ENCODE peak calls at places on chromosomes 3 and 15, in seven cellular contexts. N, O, M, Q, C, G and T are unnamed samples.

GRCh38 chr3:172595648-172596393 is 72.6 kb upstream of the TNFSF10 start:
- DNase-seq in N (peak), O (no peak), M (no peak), Q (peak), C (peak), G (peak), T (no peak)

GRCh38 chr3:175105066-175105465 is 245.9 kb downstream of the NAALADL2 start:
- DNase-seq in N (no peak), O (no peak), M (no peak), Q (peak), C (no peak), G (no peak), T (no peak)

GRCh38 chr3:168073842-168074311 is 21.8 kb downstream of the GOLIM4 start:
- DNase-seq in N (no peak), O (no peak), M (no peak), Q (no peak), C (no peak), G (no peak), T (no peak)

GRCh38 chr3:184443364-184443763 is 63.5 kb downstream of the CHRD start:
- DNase-seq in N (no peak), O (no peak), M (no peak), Q (no peak), C (no peak), G (no peak), T (peak)

GRCh38 chr3:174541708-174542107 is 317.4 kb upstream of the NAALADL2 start:
- DNase-seq in N (no peak), O (no peak), M (no peak), Q (peak), C (no peak), G (no peak), T (no peak)

GRCh38 chr15:99096894-99097426 is 7.9 kb upstream of the SYNM start:
- DNase-seq in N (no peak), O (no peak), M (no peak), Q (peak), C (no peak), G (no peak), T (no peak)

GRCh38 chr15:77841376-77841775 is 208.7 kb upstream of the LINGO1 start:
- DNase-seq in N (no peak), O (no peak), M (no peak), Q (no peak), C (no peak), G (no peak), T (no peak)

GRCh38 chr3:52920872-52921271 is 23.5 kb upstream of the STIMATE start:
- DNase-seq in N (no peak), O (no peak), M (no peak), Q (no peak), C (no peak), G (no peak), T (no peak)

GRCh38 chr3:9791790-9792404 is 376 bp downstream of the TADA3 start:
- DNase-seq in N (no peak), O (no peak), M (no peak), Q (no peak), C (no peak), G (no peak), T (no peak)

GRCh38 chr3:114745322-114746240 is 401.5 kb downstream of the ZBTB20 start:
- DNase-seq in N (no peak), O (no peak), M (no peak), Q (peak), C (no peak), G (no peak), T (no peak)

GRCh38 chr3:129657261-129658046 is 51.0 kb upstream of the PLXND1 start:
- DNase-seq in N (no peak), O (no peak), M (no peak), Q (peak), C (no peak), G (no peak), T (no peak)

GRCh38 chr3:98556164-98557130 is 24.7 kb downstream of the GPR15 start:
- DNase-seq in N (no peak), O (no peak), M (no peak), Q (no peak), C (peak), G (no peak), T (no peak)

GRCh38 chr15:70477750-70478250 is 285.6 kb downstream of the UACA start:
- DNase-seq in N (no peak), O (no peak), M (no peak), Q (no peak), C (no peak), G (no peak), T (no peak)

GRCh38 chr3:105425153-105425502 is 58.4 kb downstream of the ALCAM start:
- DNase-seq in N (no peak), O (no peak), M (no peak), Q (no peak), C (no peak), G (no peak), T (no peak)

GRCh38 chr15:89910891-89911626 is 1.7 kb downstream of the ARPIN start:
- DNase-seq in N (no peak), O (no peak), M (no peak), Q (no peak), C (no peak), G (no peak), T (no peak)

GRCh38 chr15:82666606-82667005 is 19.4 kb upstream of the CPEB1 start:
- DNase-seq in N (no peak), O (no peak), M (no peak), Q (no peak), C (no peak), G (no peak), T (no peak)

GRCh38 chr3:74591946-74592345 is 22.5 kb downstream of the CNTN3 start:
- DNase-seq in N (no peak), O (no peak), M (no peak), Q (no peak), C (no peak), G (no peak), T (no peak)

GRCh38 chr3:29282431-29283296 is 1.8 kb downstream of the RBMS3 start:
- DNase-seq in N (no peak), O (no peak), M (no peak), Q (peak), C (no peak), G (no peak), T (no peak)

DNA sequence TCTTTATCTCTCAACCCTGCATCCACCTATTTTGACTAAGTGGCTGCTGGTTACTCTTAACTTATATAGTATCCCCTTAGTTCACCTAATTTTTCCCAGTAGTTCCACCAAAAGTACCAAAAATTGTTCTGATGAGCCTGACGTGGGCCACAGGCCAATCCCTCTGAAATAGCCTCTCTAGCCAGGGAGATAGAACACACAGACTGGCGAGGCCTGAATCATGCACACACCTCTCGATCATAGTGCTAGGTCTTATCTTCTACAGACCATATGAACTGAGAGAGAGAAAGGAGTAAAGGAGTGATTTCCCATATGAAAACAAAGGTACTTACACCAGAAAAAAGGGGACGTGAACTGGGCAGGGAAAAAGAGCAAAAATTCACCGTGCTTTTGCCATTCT is 72.5 kb upstream of the ADAMTS9 start:
- DNase-seq in N (no peak), O (no peak), M (no peak), Q (no peak), C (no peak), G (no peak), T (no peak)
- H3K27ac ChIP-seq in N (no peak), O (peak), M (no peak), Q (peak), C (no peak), G (no peak), T (no peak)

DNA sequence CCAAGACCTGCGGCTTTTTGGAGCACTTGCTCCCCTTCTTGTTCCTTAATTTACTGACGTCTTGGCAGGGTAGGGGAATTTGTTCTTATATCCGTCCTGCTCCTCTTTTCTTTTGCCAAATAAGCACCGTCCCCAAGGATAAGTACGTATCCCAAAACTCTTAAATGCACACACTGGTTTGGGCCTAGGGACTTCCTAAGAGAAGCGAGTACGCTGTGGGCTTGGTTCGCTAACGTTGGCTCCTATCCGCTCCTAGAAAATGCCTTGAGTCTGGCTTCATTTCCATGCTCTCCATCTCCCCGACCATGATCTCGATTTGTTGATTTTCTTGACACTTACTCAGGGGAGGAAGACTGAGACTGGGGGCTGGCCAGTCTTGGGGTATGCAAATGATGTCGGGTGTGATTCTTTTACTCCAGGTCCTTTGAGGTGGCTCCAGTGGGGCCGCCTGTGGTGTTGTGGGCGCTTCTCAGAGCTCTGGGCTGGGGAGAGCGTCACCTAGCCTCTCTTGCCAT is 1.3 kb downstream of the MYRIP start:
- DNase-seq in N (no peak), O (no peak), M (no peak), Q (no peak), C (no peak), G (no peak), T (no peak)
- H3K4me3 ChIP-seq in N (no peak), O (peak), M (peak), Q (no peak), C (no peak), G (no peak), T (peak)

DNA sequence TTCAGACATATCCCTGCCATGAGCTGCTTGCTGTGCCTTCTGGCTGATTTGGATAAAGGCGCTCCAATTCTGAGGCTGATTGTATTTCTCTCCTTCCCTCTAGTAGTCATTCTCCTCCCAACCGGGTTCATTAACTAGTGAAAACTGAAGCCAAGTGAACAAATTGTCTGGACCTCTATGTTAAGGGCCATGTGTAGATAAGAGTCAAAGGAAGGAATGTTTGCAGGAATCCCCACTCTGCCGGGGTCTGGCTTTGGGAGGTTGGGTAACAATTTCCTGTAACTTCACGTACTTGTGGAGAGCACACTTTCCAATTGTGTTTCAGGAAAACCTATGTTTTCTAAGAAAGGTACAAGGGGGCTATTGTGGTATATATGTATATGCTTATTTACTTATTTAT is 38.2 kb upstream of the SUCLG2 start:
- DNase-seq in N (no peak), O (no peak), M (no peak), Q (peak), C (no peak), G (no peak), T (no peak)
- H3K27ac ChIP-seq in N (no peak), O (no peak), M (no peak), Q (no peak), C (no peak), G (no peak), T (no peak)

DNA sequence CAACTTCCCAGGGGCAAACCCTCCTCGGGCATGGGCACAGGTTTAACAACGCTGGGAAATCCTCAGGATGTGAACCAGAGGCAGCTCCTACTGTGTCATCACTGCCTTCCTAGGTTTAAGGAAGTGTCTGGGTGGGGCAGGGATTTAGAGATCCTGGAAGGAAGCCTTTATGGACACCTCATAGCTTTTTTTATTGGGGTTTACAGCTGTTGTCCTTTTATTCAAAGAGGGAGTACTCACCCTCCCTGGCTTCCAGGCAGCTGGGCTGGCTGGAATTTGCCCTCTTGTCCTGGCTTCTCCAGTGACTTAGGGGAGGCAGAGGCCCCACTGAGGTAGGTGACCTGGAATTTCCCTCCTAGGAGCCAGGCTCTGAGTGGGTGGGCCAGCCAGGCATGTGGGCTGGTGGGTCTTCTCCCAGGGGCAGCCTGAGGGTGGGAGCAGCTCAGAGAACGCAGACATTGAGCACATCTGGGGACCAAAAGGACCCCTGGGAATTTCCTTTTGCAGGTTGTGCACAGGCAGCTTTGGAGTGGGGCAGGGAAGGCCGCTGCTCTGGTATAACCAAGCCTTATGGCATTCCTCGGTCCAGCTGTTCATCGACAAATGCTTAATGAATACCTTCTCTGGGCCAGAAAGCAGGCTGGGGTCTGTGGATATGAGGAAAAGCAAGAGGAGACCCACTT is 13.5 kb upstream of the FAM3D start:
- DNase-seq in N (no peak), O (no peak), M (no peak), Q (no peak), C (no peak), G (no peak), T (no peak)
- H3K4me3 ChIP-seq in N (no peak), O (no peak), M (no peak), Q (no peak), C (no peak), G (no peak), T (no peak)

DNA sequence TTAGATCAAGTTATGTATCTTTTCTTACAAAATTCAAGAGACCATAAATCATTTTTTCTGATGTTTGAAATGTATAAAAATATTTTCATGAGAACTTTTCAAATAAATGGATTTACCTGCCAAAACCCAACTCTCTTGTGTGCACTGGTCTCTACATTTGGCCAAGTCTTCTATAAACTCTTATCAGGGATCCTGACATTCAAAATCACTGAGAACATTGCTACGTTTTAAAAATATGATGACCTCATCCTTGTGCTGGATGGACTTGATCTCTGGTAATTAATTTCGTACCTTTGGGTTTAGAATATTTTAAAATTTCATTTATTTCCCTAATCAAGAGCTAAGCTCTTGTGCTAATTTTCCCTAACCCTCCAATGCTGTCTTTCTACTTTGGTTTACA is 127.4 kb downstream of the ATP8B4 start:
- DNase-seq in N (no peak), O (no peak), M (no peak), Q (no peak), C (no peak), G (no peak), T (no peak)
- H3K27ac ChIP-seq in N (no peak), O (no peak), M (no peak), Q (no peak), C (no peak), G (no peak), T (no peak)

GRCh38 chr3:8500966-8501365 is 657 bp upstream of the LMCD1 start:
- DNase-seq in N (no peak), O (no peak), M (no peak), Q (no peak), C (no peak), G (no peak), T (no peak)
- H3K4me3 ChIP-seq in N (peak), O (peak), M (peak), Q (peak), C (peak), G (peak), T (peak)

DNA sequence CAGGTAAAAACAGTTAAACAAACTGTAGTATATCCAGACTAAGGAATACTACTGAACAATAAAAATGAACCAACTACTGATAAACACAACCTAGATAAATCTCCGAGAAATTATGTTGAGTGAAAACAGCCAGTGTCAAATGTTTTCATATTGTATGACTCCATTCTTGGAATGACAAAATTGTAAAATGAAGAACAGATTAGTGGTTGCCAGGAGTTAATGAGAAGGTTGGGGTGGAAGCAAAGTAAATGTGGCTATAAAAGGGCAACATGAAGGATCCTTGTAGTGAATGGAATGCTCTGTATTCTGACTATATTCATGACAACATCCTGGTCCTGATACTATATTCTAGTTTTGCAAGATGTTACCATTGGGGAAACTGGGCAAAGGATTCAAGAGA is 27.5 kb upstream of the ACKR4 start:
- DNase-seq in N (no peak), O (no peak), M (no peak), Q (no peak), C (no peak), G (no peak), T (no peak)
- H3K27ac ChIP-seq in N (no peak), O (no peak), M (no peak), Q (no peak), C (no peak), G (no peak), T (no peak)

GRCh38 chr3:58150800-58151199 is 60.0 kb downstream of the DNASE1L3 start:
- DNase-seq in N (no peak), O (no peak), M (no peak), Q (no peak), C (no peak), G (no peak), T (no peak)

GRCh38 chr3:58151637-58152036 is 59.1 kb downstream of the DNASE1L3 start:
- DNase-seq in N (no peak), O (no peak), M (peak), Q (no peak), C (no peak), G (no peak), T (peak)

GRCh38 chr3:58152225-58153015 is 58.4 kb downstream of the DNASE1L3 start:
- DNase-seq in N (no peak), O (no peak), M (no peak), Q (no peak), C (no peak), G (no peak), T (no peak)

GRCh38 chr3:58148049-58148448 is 62.7 kb downstream of the DNASE1L3 start:
- DNase-seq in N (no peak), O (no peak), M (no peak), Q (no peak), C (no peak), G (no peak), T (no peak)

DNA sequence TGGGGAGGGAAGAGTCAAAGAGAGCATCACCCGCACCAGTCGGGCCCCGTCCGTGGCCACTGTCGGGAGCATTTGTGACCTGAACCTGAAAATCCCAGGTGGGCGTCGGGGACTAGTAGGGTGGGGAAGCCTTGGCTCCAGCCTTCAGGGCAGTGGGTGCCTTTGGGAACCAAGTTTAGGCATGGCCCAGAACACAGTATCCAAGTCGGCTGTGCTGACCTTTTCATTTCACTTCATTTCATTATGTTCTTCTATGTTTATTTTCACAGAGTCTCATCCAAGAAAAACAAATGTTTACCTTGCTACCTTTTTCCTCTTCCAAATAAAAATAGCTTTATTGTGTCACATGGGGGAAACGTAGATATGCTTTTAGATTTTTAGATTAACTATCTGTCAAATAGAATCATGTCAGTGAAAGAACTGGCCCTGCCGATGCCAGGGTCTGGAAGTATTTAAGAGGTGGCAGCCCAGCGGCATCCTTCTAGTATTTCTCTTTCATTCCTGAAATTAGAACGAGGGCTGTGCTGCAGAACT is 60.6 kb downstream of the DNASE1L3 start:
- DNase-seq in N (no peak), O (no peak), M (no peak), Q (no peak), C (no peak), G (no peak), T (no peak)
- H3K4me3 ChIP-seq in N (no peak), O (no peak), M (no peak), Q (no peak), C (no peak), G (no peak), T (no peak)